ENCODE peak calls at places on chromosome 20, in four cellular contexts. W, H, V and C are unnamed samples.

GRCh38 chr20:4563534-4563933 is 158.2 kb upstream of the PRND start:
- DNase-seq in V (no peak), W (peak), H (no peak), C (no peak)

GRCh38 chr20:62370115-62370806 is 3.1 kb upstream of the LAMA5 start:
- DNase-seq in H (no peak), W (peak), V (no peak), C (peak)

GRCh38 chr20:58254890-58255289 is 26.4 kb upstream of the ANKRD60 start:
- DNase-seq in V (no peak), H (no peak), W (no peak), C (no peak)

GRCh38 chr20:48100483-48100882 is 315.2 kb upstream of the SULF2 start:
- DNase-seq in H (no peak), W (no peak), V (no peak), C (no peak)

GRCh38 chr20:20259534-20259933 is 108.4 kb upstream of the INSM1 start:
- DNase-seq in W (no peak), H (no peak), V (no peak), C (no peak)

GRCh38 chr20:34112600-34113061 is 588 bp upstream of the EIF2S2 start:
- DNase-seq in V (peak), W (peak), H (no peak), C (peak)

GRCh38 chr20:14407336-14407735 is 69.9 kb upstream of the FLRT3 start:
- DNase-seq in V (no peak), H (no peak), W (no peak), C (no peak)

GRCh38 chr20:5448449-5449118 is 131.8 kb upstream of the PROKR2 start:
- DNase-seq in W (peak), H (peak), V (peak), C (peak)

GRCh38 chr20:10077081-10077471 is 42.3 kb downstream of the ANKEF1 start:
- DNase-seq in V (peak), H (no peak), W (no peak), C (no peak)

GRCh38 chr20:60125521-60125920 is 167.3 kb downstream of the CDH26 start:
- DNase-seq in W (no peak), V (no peak), H (no peak), C (no peak)

GRCh38 chr20:52494244-52494643 is 302.7 kb upstream of the ZFP64 start:
- DNase-seq in W (peak), H (peak), V (no peak), C (no peak)

GRCh38 chr20:51377132-51377531 is 165.4 kb downstream of the NFATC2 start:
- DNase-seq in W (no peak), V (no peak), H (no peak), C (no peak)

GRCh38 chr20:62918830-62919229 is 7.5 kb downstream of the DIDO1 start:
- DNase-seq in H (no peak), V (no peak), W (no peak), C (no peak)

GRCh38 chr20:22526512-22527012 is 57.8 kb downstream of the FOXA2 start:
- DNase-seq in W (no peak), V (no peak), H (no peak), C (no peak)
- TF ChIP-seq CTCF in W (no peak), V (no peak), H (no peak), C (no peak)

GRCh38 chr20:46530640-46531039 is 17.3 kb upstream of the ZNF334 start:
- DNase-seq in V (no peak), W (no peak), H (no peak), C (no peak)
- TF ChIP-seq CTCF in V (no peak), W (no peak), H (no peak), C (no peak)

DNA sequence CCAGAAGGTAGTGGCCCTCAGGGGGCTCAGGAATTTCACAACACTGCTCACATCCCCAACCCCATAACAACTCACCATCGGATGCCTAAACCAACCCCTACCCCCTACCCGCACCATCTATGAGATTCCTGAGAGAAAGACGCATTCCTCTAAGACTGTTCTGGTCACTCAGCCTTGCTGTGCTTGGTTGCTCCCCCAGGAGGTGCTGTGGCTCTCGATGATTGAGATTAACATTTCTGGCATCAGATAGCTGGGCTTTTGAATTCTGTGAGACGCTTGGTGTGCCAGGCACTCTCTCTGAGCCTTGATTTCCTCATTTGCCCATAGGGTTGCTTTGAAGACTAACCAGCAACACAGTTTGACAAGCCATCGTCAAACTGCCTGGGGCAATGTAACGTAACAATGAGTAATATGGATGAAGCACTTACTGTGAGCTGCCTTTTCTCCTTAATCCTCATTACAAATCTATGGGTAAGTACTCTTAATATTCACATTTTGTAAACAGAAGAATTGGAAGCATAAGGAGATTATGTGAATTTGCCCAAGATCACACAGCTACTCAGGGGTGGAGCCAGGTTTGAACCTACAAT is 978 bp downstream of the WFDC6 start:
- DNase-seq in H (no peak), W (peak), V (no peak), C (no peak)
- TF ChIP-seq CTCF in H (no peak), W (no peak), V (no peak), C (no peak)

GRCh38 chr20:1438361-1438760 is 28.3 kb downstream of the NSFL1C start:
- DNase-seq in H (no peak), V (no peak), W (no peak), C (no peak)

GRCh38 chr20:1437222-1437904 is 29.3 kb downstream of the NSFL1C start:
- DNase-seq in V (peak), W (peak), H (peak), C (peak)

GRCh38 chr20:1431158-1431557 is 35.5 kb downstream of the NSFL1C start:
- DNase-seq in H (no peak), V (no peak), W (no peak), C (no peak)

GRCh38 chr20:1435337-1435699 is 31.3 kb downstream of the NSFL1C start:
- DNase-seq in V (no peak), H (no peak), W (no peak), C (no peak)

GRCh38 chr20:1434571-1435336 is 31.9 kb downstream of the NSFL1C start:
- DNase-seq in H (no peak), W (peak), V (peak), C (peak)
- TF ChIP-seq CTCF in H (no peak), W (no peak), V (no peak), C (no peak)

DNA sequence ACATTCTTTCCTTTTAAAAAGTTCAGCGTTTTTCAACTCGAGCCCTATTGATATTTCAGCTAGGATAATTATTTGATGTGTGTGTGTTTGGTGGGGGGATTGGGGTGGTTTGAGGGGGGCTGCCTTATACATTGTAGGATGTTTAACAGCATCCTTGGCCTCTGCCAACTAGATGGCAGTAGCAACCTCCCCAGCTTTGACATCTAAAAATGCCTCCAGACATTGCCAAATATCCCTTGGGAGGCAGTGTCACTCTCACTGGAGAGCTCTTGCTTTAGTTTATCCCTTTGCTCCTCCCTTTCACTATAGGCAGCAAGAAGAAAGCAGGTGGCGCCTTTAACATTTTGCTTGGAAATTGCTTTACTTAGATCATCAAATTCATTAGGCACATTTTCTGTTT is 14.6 kb upstream of the TP53TG5 start:
- DNase-seq in V (no peak), W (peak), H (no peak), C (no peak)
- TF ChIP-seq CTCF in V (no peak), W (no peak), H (peak), C (no peak)